ENCODE peak calls at places on chromosomes 5 and 9, in five cellular contexts. One of them, this sample, is unnamed.

GRCh38 chr9:133701321-133701980 is 36.7 kb downstream of the SARDH start:
- DNase-seq in PC-3: no peak
- DNase-seq in bronchial epithelial cell: no peak
- DNase-seq in CD14-positive monocyte: peak
- DNase-seq in sigmoid colon: peak
- DNase-seq in this sample: no peak

GRCh38 chr9:4226331-4227250 is 73.3 kb downstream of the GLIS3 start:
- DNase-seq in PC-3: no peak
- DNase-seq in bronchial epithelial cell: no peak
- DNase-seq in CD14-positive monocyte: peak
- DNase-seq in sigmoid colon: no peak
- DNase-seq in this sample: no peak

GRCh38 chr5:179805529-179806249 is 977 bp downstream of the MGAT4B start:
- DNase-seq in PC-3: no peak
- DNase-seq in bronchial epithelial cell: no peak
- DNase-seq in CD14-positive monocyte: no peak
- DNase-seq in sigmoid colon: peak
- DNase-seq in this sample: no peak

GRCh38 chr5:53239301-53239990 is 129.9 kb upstream of the MOCS2 start:
- DNase-seq in PC-3: peak
- DNase-seq in bronchial epithelial cell: no peak
- DNase-seq in CD14-positive monocyte: no peak
- DNase-seq in sigmoid colon: no peak
- DNase-seq in this sample: no peak

GRCh38 chr9:70004310-70004709 is 39.3 kb upstream of the MAMDC2 start:
- DNase-seq in PC-3: no peak
- DNase-seq in bronchial epithelial cell: no peak
- DNase-seq in CD14-positive monocyte: no peak
- DNase-seq in sigmoid colon: no peak
- DNase-seq in this sample: no peak

GRCh38 chr5:1180841-1181271 is 20.5 kb upstream of the SLC6A19 start:
- DNase-seq in PC-3: no peak
- DNase-seq in bronchial epithelial cell: no peak
- DNase-seq in CD14-positive monocyte: no peak
- DNase-seq in sigmoid colon: no peak
- DNase-seq in this sample: no peak

GRCh38 chr9:98288876-98289275 is 33.4 kb upstream of the TBC1D2 start:
- DNase-seq in PC-3: no peak
- DNase-seq in bronchial epithelial cell: no peak
- DNase-seq in CD14-positive monocyte: no peak
- DNase-seq in sigmoid colon: no peak
- DNase-seq in this sample: no peak

GRCh38 chr9:135355466-135356420 is 123.8 kb upstream of the PPP1R26 start:
- DNase-seq in PC-3: no peak
- DNase-seq in bronchial epithelial cell: no peak
- DNase-seq in CD14-positive monocyte: no peak
- DNase-seq in sigmoid colon: no peak
- DNase-seq in this sample: no peak

GRCh38 chr5:56585973-56586740 is 229.2 kb upstream of the MAP3K1 start:
- DNase-seq in PC-3: no peak
- DNase-seq in bronchial epithelial cell: no peak
- DNase-seq in CD14-positive monocyte: no peak
- DNase-seq in sigmoid colon: peak
- DNase-seq in this sample: no peak

GRCh38 chr9:113702423-113702755 is 173.7 kb upstream of the ZNF618 start:
- DNase-seq in PC-3: no peak
- DNase-seq in bronchial epithelial cell: no peak
- DNase-seq in CD14-positive monocyte: no peak
- DNase-seq in sigmoid colon: no peak
- DNase-seq in this sample: no peak

GRCh38 chr5:147906326-147907095 is at the start of gene C5orf46:
- DNase-seq in PC-3: peak
- DNase-seq in bronchial epithelial cell: peak
- DNase-seq in CD14-positive monocyte: no peak
- DNase-seq in sigmoid colon: no peak
- DNase-seq in this sample: peak

GRCh38 chr9:111514967-111515366 is 10.0 kb upstream of the ZNF483 start:
- DNase-seq in PC-3: peak
- DNase-seq in bronchial epithelial cell: peak
- DNase-seq in CD14-positive monocyte: no peak
- DNase-seq in sigmoid colon: no peak
- DNase-seq in this sample: no peak

GRCh38 chr9:84851935-84852585 is 182.5 kb downstream of the NTRK2 start:
- DNase-seq in PC-3: peak
- DNase-seq in bronchial epithelial cell: peak
- DNase-seq in CD14-positive monocyte: no peak
- DNase-seq in sigmoid colon: no peak
- DNase-seq in this sample: peak

GRCh38 chr9:119005162-119005561 is 364.1 kb downstream of the BRINP1 start:
- DNase-seq in PC-3: no peak
- DNase-seq in bronchial epithelial cell: no peak
- DNase-seq in CD14-positive monocyte: no peak
- DNase-seq in sigmoid colon: no peak
- DNase-seq in this sample: peak

GRCh38 chr5:31237159-31237558 is 43.7 kb downstream of the CDH6 start:
- DNase-seq in PC-3: peak
- DNase-seq in bronchial epithelial cell: peak
- DNase-seq in CD14-positive monocyte: no peak
- DNase-seq in sigmoid colon: no peak
- DNase-seq in this sample: peak

GRCh38 chr5:59678959-59679358 is 214.6 kb downstream of the PDE4D start:
- DNase-seq in PC-3: no peak
- DNase-seq in bronchial epithelial cell: no peak
- DNase-seq in CD14-positive monocyte: no peak
- DNase-seq in sigmoid colon: no peak
- DNase-seq in this sample: no peak

GRCh38 chr5:31682847-31683246 is 43.9 kb downstream of the PDZD2 start:
- DNase-seq in PC-3: no peak
- DNase-seq in bronchial epithelial cell: no peak
- DNase-seq in CD14-positive monocyte: no peak
- DNase-seq in sigmoid colon: no peak
- DNase-seq in this sample: no peak

GRCh38 chr9:20205821-20206220 is 416.5 kb downstream of the MLLT3 start:
- DNase-seq in PC-3: peak
- DNase-seq in bronchial epithelial cell: peak
- DNase-seq in CD14-positive monocyte: no peak
- DNase-seq in sigmoid colon: no peak
- DNase-seq in this sample: peak

GRCh38 chr9:135157856-135158571 is 70.5 kb downstream of the OLFM1 start:
- DNase-seq in PC-3: no peak
- DNase-seq in bronchial epithelial cell: no peak
- DNase-seq in CD14-positive monocyte: no peak
- DNase-seq in sigmoid colon: no peak
- DNase-seq in this sample: no peak

GRCh38 chr9:76203373-76203772 is 190.9 kb downstream of the RFK start:
- DNase-seq in PC-3: no peak
- DNase-seq in bronchial epithelial cell: peak
- DNase-seq in CD14-positive monocyte: no peak
- DNase-seq in sigmoid colon: no peak
- DNase-seq in this sample: peak

GRCh38 chr9:96160168-96160567 is 141.8 kb downstream of the HSD17B3 start:
- DNase-seq in PC-3: no peak
- DNase-seq in bronchial epithelial cell: no peak
- DNase-seq in CD14-positive monocyte: no peak
- DNase-seq in sigmoid colon: no peak
- DNase-seq in this sample: no peak

GRCh38 chr9:74942801-74943200 is 9.9 kb downstream of the C9orf40 start:
- DNase-seq in PC-3: no peak
- DNase-seq in bronchial epithelial cell: peak
- DNase-seq in CD14-positive monocyte: peak
- DNase-seq in sigmoid colon: no peak
- DNase-seq in this sample: peak

GRCh38 chr9:116706310-116707290 is 19.5 kb downstream of the TRIM32 start:
- DNase-seq in PC-3: no peak
- DNase-seq in bronchial epithelial cell: no peak
- DNase-seq in CD14-positive monocyte: no peak
- DNase-seq in sigmoid colon: no peak
- DNase-seq in this sample: no peak

GRCh38 chr5:134555889-134556311 is 30.4 kb downstream of the JADE2 start:
- DNase-seq in PC-3: peak
- DNase-seq in bronchial epithelial cell: peak
- DNase-seq in CD14-positive monocyte: peak
- DNase-seq in sigmoid colon: peak
- DNase-seq in this sample: peak

DNA sequence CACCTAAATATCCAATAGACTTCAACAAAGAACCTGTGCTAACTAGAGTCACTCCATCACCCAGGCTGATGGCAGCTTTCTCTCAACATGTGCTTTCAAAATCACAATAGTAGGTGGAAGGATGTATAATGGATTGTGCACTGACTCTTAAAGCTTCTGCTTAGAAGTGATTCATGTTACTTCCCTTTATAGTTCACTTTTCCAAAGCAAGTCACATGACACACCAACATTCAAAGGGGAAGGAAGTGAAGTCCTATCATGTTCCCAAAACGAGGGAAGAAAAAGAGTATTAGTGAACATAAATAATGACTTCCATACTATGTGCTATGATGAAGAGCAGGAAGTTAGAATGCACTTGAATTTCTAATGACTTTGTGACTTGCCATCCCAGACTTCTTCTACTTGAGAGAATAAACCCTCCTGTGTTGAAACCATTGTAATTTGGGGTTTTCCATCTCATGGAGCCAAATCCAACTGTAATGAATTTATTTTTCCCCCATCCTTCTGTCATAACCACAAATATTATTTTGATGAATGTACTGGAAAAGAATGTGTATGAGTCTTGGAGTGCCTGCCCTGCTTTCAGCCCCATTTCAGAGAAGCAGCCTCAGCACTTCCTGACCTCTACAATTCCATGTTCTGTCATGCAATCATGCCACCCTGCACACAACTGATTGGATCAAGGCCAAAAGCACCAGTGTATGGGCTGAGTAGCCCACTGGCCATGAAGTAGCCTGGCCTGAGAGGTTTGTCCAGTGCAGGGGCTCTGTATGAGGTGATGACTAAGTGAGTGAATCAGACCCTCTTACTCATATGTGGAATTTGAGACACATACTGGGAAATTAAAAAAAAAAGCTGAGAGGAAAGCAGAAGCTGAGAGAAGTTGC is 525.8 kb upstream of the CLINT1 start:
- DNase-seq in PC-3: peak
- DNase-seq in bronchial epithelial cell: peak
- DNase-seq in CD14-positive monocyte: peak
- DNase-seq in sigmoid colon: peak
- DNase-seq in this sample: peak
- TF ChIP-seq CTCF in PC-3: no peak
- TF ChIP-seq CTCF in bronchial epithelial cell: no peak
- TF ChIP-seq CTCF in CD14-positive monocyte: no peak
- TF ChIP-seq CTCF in sigmoid colon: no peak
- TF ChIP-seq CTCF in this sample: no peak

DNA sequence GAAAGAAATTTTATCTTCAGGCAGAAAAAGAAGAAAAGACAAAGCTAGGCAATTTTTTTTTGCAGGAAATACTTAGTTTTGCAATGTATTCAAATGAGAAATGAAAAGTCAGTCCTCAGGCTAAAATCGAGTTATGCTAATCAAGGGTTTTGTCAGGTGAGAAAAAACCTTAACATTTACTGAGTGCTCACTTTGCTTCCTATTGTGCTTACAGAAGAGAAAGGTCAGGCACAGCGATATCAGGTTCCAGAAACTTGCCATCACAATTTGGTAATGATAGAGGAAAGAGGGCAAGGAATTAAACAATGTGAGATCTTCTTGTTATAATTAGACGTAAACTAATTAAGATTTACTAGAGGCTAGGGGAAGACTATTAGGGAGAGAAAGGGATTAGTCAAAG is 431.7 kb upstream of the CTNND2 start:
- DNase-seq in PC-3: no peak
- DNase-seq in bronchial epithelial cell: no peak
- DNase-seq in CD14-positive monocyte: no peak
- DNase-seq in sigmoid colon: no peak
- DNase-seq in this sample: no peak
- TF ChIP-seq CTCF in PC-3: no peak
- TF ChIP-seq CTCF in bronchial epithelial cell: no peak
- TF ChIP-seq CTCF in CD14-positive monocyte: no peak
- TF ChIP-seq CTCF in sigmoid colon: no peak
- TF ChIP-seq CTCF in this sample: no peak

GRCh38 chr5:132462856-132463745 is 27.5 kb downstream of the IRF1 start:
- DNase-seq in PC-3: no peak
- DNase-seq in bronchial epithelial cell: no peak
- DNase-seq in CD14-positive monocyte: no peak
- DNase-seq in sigmoid colon: peak
- DNase-seq in this sample: no peak

GRCh38 chr5:132463808-132464154 is 26.8 kb downstream of the IRF1 start:
- DNase-seq in PC-3: no peak
- DNase-seq in bronchial epithelial cell: no peak
- DNase-seq in CD14-positive monocyte: no peak
- DNase-seq in sigmoid colon: no peak
- DNase-seq in this sample: no peak

GRCh38 chr5:132465095-132465707 is 25.4 kb downstream of the IRF1 start:
- DNase-seq in PC-3: no peak
- DNase-seq in bronchial epithelial cell: no peak
- DNase-seq in CD14-positive monocyte: no peak
- DNase-seq in sigmoid colon: peak
- DNase-seq in this sample: no peak

GRCh38 chr5:132466453-132467291 is 23.9 kb downstream of the IRF1 start:
- DNase-seq in PC-3: no peak
- DNase-seq in bronchial epithelial cell: peak
- DNase-seq in CD14-positive monocyte: peak
- DNase-seq in sigmoid colon: peak
- DNase-seq in this sample: no peak

DNA sequence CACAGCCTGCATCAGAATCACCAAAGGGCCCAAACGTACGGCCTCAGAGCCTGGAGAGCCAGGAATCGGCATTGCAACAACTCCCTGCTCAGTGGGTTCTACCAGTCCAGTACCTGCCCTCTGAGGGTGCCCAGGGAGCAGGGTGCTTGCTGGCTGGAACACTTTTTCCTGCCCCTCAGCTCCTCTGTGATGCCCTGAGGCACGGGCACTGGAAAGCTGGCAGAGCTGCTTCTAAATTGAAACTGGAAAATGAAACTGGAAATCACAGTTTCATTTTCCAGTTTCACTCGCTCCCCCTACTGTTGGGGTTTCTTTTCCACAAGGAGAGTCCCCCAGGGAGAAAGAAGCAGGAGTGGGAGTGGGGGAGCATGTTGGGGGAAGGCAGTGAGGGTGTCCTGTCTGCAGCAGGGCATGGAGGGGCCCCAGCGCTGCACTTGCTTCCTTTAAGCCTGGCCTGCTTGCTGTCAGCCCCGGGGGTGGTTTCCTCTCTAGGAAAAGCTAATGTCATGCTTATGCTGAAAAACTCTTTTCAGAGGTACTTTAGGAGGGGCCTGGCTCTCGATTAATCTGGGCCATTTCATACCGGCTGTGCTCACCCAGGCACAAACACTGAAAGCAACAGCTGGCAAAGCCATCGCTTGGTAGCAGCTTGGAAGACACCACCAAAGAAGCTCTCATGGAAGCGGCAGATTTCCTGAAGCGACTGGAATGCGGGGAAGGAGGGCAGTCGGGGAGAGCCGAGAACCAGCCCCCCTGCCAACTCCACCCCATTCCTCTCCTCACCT is 26.2 kb downstream of the IRF1 start:
- DNase-seq in PC-3: no peak
- DNase-seq in bronchial epithelial cell: no peak
- DNase-seq in CD14-positive monocyte: no peak
- DNase-seq in sigmoid colon: peak
- DNase-seq in this sample: peak
- TF ChIP-seq CTCF in PC-3: peak
- TF ChIP-seq CTCF in bronchial epithelial cell: no peak
- TF ChIP-seq CTCF in CD14-positive monocyte: no peak
- TF ChIP-seq CTCF in sigmoid colon: peak
- TF ChIP-seq CTCF in this sample: no peak

GRCh38 chr5:139468421-139468931 is 2.3 kb upstream of the SMIM33 start:
- DNase-seq in PC-3: no peak
- DNase-seq in bronchial epithelial cell: no peak
- DNase-seq in CD14-positive monocyte: peak
- DNase-seq in sigmoid colon: no peak
- DNase-seq in this sample: peak
- TF ChIP-seq CTCF in PC-3: no peak
- TF ChIP-seq CTCF in bronchial epithelial cell: no peak
- TF ChIP-seq CTCF in CD14-positive monocyte: no peak
- TF ChIP-seq CTCF in sigmoid colon: no peak
- TF ChIP-seq CTCF in this sample: no peak

This sample was measured in MCF 10A.